ENCODE peak calls at places on chromosomes 3 and 15, in five cellular contexts. One of them, this sample, is unnamed.
A peak's percentile ranks its signal among the peaks of the same experiment; 100 is the strongest.

GRCh38 chr3:157786216-157786615 is 283.0 kb upstream of the VEPH1 start:
- DNase-seq in naive thymus-derived CD8-positive, alpha-beta T cell: no peak
- DNase-seq in NCI-H345: no peak
- DNase-seq in AG08395: peak; percentile 77
- DNase-seq in hippocampal formation: no peak
- DNase-seq in this sample: no peak

GRCh38 chr15:68618339-68619302 is 39.8 kb downstream of the CORO2B start:
- DNase-seq in naive thymus-derived CD8-positive, alpha-beta T cell: no peak
- DNase-seq in NCI-H345: peak; percentile 7
- DNase-seq in AG08395: no peak
- DNase-seq in hippocampal formation: peak; percentile 23
- DNase-seq in this sample: no peak

GRCh38 chr3:88986834-88987233 is 120.6 kb upstream of the EPHA3 start:
- DNase-seq in naive thymus-derived CD8-positive, alpha-beta T cell: no peak
- DNase-seq in NCI-H345: no peak
- DNase-seq in AG08395: peak; percentile 43
- DNase-seq in hippocampal formation: no peak
- DNase-seq in this sample: no peak

GRCh38 chr3:139299261-139300132 is 44.3 kb upstream of the MRPS22 start:
- DNase-seq in naive thymus-derived CD8-positive, alpha-beta T cell: no peak
- DNase-seq in NCI-H345: no peak
- DNase-seq in AG08395: no peak
- DNase-seq in hippocampal formation: no peak
- DNase-seq in this sample: no peak

GRCh38 chr15:75232252-75232813 is 25.8 kb upstream of the GOLGA6C start:
- DNase-seq in naive thymus-derived CD8-positive, alpha-beta T cell: no peak
- DNase-seq in NCI-H345: no peak
- DNase-seq in AG08395: no peak
- DNase-seq in hippocampal formation: no peak
- DNase-seq in this sample: no peak

GRCh38 chr3:167361356-167361755 is 18.7 kb downstream of the ZBBX start:
- DNase-seq in naive thymus-derived CD8-positive, alpha-beta T cell: no peak
- DNase-seq in NCI-H345: no peak
- DNase-seq in AG08395: no peak
- DNase-seq in hippocampal formation: no peak
- DNase-seq in this sample: no peak

GRCh38 chr3:138593488-138594149 is 441 bp downstream of the CEP70 start:
- DNase-seq in naive thymus-derived CD8-positive, alpha-beta T cell: no peak
- DNase-seq in NCI-H345: no peak
- DNase-seq in AG08395: peak; percentile 4
- DNase-seq in hippocampal formation: no peak
- DNase-seq in this sample: no peak

GRCh38 chr3:122992628-122993570 is 34.7 kb downstream of the SEMA5B start:
- DNase-seq in naive thymus-derived CD8-positive, alpha-beta T cell: no peak
- DNase-seq in NCI-H345: no peak
- DNase-seq in AG08395: peak; percentile 35
- DNase-seq in hippocampal formation: peak; percentile 32
- DNase-seq in this sample: no peak